ENCODE peak calls at places on chromosomes 16 and 17, in five cellular contexts. V is HL-60, S is suprapubic skin, Q is sigmoid colon, T is K562. X is an unnamed sample. For H3K27me3, the result is how much of the 10 kb centered on the place peaks cover.

GRCh38 chr17:31495049-31495885 is 103.8 kb downstream of the RAB11FIP4 start:
- DNase-seq in V (peak), Q (no peak), T (no peak), S (no peak), X (peak)

GRCh38 chr16:81626181-81626674 is 152.9 kb upstream of the PLCG2 start:
- DNase-seq in S (no peak), Q (no peak), T (no peak), V (no peak), X (no peak)

GRCh38 chr17:44170499-44171201 is at the start of gene ASB16:
- DNase-seq in V (no peak), T (no peak), S (no peak), Q (no peak), X (no peak)

GRCh38 chr17:47324224-47325020 is 667 bp downstream of the EFCAB13 start:
- DNase-seq in Q (peak), V (peak), T (no peak), S (peak), X (peak)

GRCh38 chr16:12341423-12341822 is 364.9 kb downstream of the SNX29 start:
- DNase-seq in S (no peak), Q (no peak), V (no peak), T (no peak), X (no peak)

GRCh38 chr17:8124350-8125195 is 667 bp upstream of the HES7 start:
- DNase-seq in Q (no peak), T (no peak), S (no peak), V (no peak), X (no peak)

GRCh38 chr16:49121636-49122035 is 160.0 kb downstream of the CBLN1 start:
- DNase-seq in V (no peak), S (no peak), T (no peak), Q (no peak), X (no peak)

GRCh38 chr17:44546711-44547606 is 10.3 kb upstream of the FZD2 start:
- DNase-seq in V (no peak), Q (no peak), S (no peak), T (peak), X (no peak)

GRCh38 chr17:47295037-47295873 is 28.5 kb upstream of the EFCAB13 start:
- DNase-seq in T (no peak), Q (no peak), S (no peak), V (no peak), X (peak)

GRCh38 chr16:67966549-67967182 is 1.8 kb downstream of the SLC12A4 start:
- DNase-seq in T (peak), V (peak), S (no peak), Q (no peak), X (no peak)

GRCh38 chr16:10961231-10961630 is 16.9 kb downstream of the CLEC16A start:
- DNase-seq in V (no peak), T (no peak), S (no peak), Q (peak), X (no peak)

GRCh38 chr16:10965440-10966039 is 21.2 kb downstream of the CLEC16A start:
- DNase-seq in V (no peak), Q (no peak), T (no peak), S (no peak), X (no peak)

GRCh38 chr16:10964891-10965326 is 20.5 kb downstream of the CLEC16A start:
- DNase-seq in T (no peak), S (no peak), V (no peak), Q (no peak), X (no peak)

GRCh38 chr16:10966129-10966528 is 21.8 kb downstream of the CLEC16A start:
- DNase-seq in T (no peak), S (no peak), Q (no peak), V (no peak), X (no peak)

DNA sequence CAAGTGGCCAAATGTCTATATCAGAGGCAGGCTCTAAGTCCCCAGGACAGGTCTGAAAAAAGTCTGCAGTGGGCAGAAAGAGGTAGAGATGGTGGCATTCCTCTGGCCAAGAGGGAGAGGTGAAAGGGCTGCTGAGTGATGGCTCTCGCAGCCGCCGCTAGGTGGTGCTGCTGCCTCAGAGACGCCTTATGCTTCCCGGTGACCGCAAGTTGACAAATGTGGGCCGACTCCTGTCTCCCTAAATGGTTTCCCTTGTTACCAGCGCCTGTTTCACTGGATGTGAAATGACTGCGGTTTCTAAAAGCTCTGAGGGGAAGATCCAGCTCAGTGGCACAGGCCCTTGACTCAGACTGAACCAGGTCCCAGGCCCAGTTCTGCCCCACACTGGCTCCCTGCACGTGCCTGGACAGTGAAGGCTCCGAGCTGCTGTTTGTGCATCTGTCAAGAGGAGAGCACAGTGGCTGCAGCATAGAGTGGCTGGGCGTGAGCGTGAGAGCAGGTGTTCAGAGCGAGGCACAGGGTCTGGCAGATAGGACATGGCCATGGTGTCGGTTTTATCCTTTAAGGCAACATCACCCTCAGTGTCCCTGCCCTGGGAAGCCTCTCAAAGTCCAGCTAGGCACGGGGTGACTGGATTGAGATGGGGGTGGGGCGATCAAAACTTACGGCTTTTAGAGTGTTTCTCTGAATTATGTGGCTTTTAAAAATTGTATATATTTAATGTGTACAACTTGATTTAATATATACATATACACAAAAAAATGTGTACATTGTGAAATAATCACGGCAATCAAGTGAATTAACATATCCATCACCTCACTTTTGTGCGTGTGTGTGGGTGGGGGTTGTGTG is 19.9 kb downstream of the CLEC16A start:
- DNase-seq in S (peak), V (peak), Q (peak), T (peak), X (peak)
- TF ChIP-seq POLR2AphosphoS5 in S (no peak), V (no peak), Q (no peak), T (no peak), X (peak)

DNA sequence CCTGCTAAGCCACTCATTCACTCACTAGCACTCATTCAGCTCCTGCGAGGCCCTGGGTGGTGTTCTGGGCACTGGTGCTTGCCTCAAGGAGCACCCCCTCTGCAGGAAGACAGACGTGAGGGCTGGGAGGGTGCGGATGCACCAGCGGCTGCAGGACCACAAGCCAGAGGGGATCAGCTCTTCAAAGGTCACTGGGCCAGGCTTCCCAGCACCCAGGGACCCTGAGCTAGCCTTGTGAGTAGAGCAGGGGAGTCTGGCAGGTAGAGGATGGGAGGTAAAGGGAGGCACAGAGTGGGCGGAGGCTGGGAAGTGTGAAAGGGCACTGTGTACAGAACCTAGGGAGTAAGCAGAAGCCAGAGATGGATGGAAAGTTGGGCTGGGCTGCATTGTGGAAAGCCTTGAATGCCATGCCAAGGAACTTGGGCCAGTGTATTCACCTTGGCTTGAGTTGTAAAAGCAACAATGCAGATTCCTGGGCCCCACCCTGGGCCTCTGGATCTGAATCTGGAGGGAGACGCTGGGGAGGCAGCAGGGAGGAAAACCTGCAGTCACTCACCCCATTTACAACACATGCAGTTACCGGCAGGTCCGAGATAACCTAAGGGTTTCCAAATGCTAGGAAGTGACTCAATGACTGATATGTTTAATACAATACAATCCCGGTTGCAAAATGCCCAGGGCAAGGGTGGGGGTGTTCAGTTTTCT is 1.7 kb downstream of the IL4R start:
- DNase-seq in Q (peak), V (peak), S (no peak), T (no peak), X (peak)
- H3K4me3 ChIP-seq in Q (peak), V (peak), S (peak), T (no peak), X (peak)

DNA sequence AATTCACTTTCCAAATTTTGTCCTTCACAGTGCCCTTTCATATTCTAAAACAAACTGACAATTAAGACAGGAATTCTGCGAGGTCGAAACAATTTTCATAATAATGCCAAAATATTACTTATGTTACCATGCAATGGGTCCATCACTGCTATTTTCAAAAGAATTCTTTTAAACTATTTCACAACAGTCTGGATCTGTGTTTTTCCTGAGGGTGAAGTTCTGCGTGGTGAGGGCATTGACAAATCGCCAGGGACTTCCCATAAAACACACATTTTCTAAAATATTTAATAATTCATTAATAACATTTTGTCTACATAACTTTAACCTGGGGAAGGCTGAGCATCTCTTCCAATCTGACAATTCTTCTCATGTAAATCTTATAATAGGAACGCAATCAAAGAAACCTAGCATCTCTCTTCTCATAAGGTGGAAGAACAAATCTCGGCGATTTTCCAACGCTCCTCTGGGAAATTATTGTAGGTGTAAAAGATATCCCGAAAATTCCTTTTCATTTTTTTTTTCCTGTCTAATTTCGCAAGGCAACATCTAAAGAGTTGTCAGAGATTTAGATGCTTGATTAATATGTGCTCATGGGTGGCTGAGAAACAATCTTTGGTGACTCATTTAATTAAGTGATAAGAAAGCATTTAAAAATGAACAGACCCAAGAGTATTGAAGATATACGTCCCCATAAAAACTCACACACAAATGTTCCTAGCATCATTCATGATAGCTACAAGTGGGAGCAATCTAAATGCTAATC is 41.5 kb downstream of the CALB2 start:
- DNase-seq in S (no peak), Q (no peak), V (no peak), T (no peak), X (no peak)
- H3K27me3 ChIP-seq in S (under half), Q (under half), V (under half), T (under half), X (under half)

GRCh38 chr16:89112377-89113151 is 18.9 kb downstream of the ACSF3 start:
- DNase-seq in T (no peak), S (no peak), Q (no peak), V (no peak), X (no peak)

GRCh38 chr16:89113152-89113547 is 19.5 kb downstream of the ACSF3 start:
- DNase-seq in V (no peak), Q (no peak), S (no peak), T (no peak), X (no peak)

GRCh38 chr16:89115216-89115949 is 21.7 kb downstream of the ACSF3 start:
- DNase-seq in S (no peak), T (peak), V (peak), Q (peak), X (no peak)

GRCh38 chr16:89114159-89114981 is 20.7 kb downstream of the ACSF3 start:
- DNase-seq in S (no peak), T (no peak), Q (no peak), V (no peak), X (no peak)

DNA sequence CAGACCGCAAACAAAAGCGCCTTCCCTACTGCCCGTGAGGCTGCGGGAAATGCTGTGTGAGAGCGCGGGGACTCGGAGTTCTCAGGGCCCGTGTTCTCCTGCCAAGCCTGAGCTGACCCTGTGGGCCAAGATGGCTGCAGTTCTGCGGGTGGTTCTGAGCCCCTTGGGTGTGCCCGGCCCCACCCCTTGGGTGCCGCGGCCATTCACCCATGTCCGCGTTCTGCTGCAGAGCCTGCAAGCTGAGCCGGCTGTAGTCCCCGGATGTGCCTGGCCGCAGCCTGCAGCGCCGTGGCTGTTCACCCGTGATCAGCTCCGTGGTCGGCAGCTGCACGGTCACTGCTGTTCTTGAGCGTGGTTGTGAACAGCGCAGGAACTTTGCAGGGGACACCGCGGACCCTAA is 20.0 kb downstream of the ACSF3 start:
- DNase-seq in S (no peak), V (no peak), Q (no peak), T (no peak), X (no peak)
- TF ChIP-seq POLR2AphosphoS5 in S (no peak), V (no peak), Q (no peak), T (no peak), X (no peak)

GRCh38 chr16:88406096-88407041 is 23.6 kb downstream of the ZNF469 start:
- DNase-seq in T (peak), S (no peak), Q (no peak), V (no peak), X (no peak)

GRCh38 chr16:88404769-88405168 is 22.0 kb downstream of the ZNF469 start:
- DNase-seq in S (no peak), V (no peak), Q (no peak), T (no peak), X (no peak)

GRCh38 chr16:88403794-88404581 is 21.2 kb downstream of the ZNF469 start:
- DNase-seq in V (no peak), S (no peak), T (peak), Q (no peak), X (no peak)

GRCh38 chr16:88407042-88407420 is 24.3 kb downstream of the ZNF469 start:
- DNase-seq in S (no peak), Q (no peak), T (no peak), V (no peak), X (no peak)

GRCh38 chr16:88405325-88406060 is 22.7 kb downstream of the ZNF469 start:
- DNase-seq in S (no peak), T (no peak), V (no peak), Q (no peak), X (no peak)
- H3K4me3 ChIP-seq in S (peak), T (no peak), V (no peak), Q (no peak), X (peak)

GRCh38 chr16:84241778-84242177 is 2.0 kb upstream of the KCNG4 start:
- DNase-seq in V (no peak), S (no peak), Q (no peak), T (no peak), X (no peak)

GRCh38 chr16:84237994-84238750 is 1.6 kb downstream of the KCNG4 start:
- DNase-seq in S (no peak), Q (no peak), V (no peak), T (no peak), X (no peak)

GRCh38 chr16:84239186-84239790 is 524 bp downstream of the KCNG4 start:
- DNase-seq in Q (no peak), S (no peak), T (no peak), V (peak), X (no peak)

GRCh38 chr16:84240455-84240854 is 643 bp upstream of the KCNG4 start:
- DNase-seq in V (no peak), S (no peak), Q (no peak), T (no peak), X (no peak)

GRCh38 chr16:84239910-84240309 is at the start of gene KCNG4:
- DNase-seq in Q (no peak), T (no peak), S (no peak), V (no peak), X (no peak)
- H3K27me3 ChIP-seq in Q (under half), T (half or more), S (under half), V (under half), X (under half)

X was measured in breast epithelium.